ENCODE peak calls at places on chromosomes 13 and 19, in nine cellular contexts. T is activated CD4-positive, alpha-beta T cell treated with anti-CD3 and anti-CD28 coated beads for 4 hours; E is HEK293T; G is NCI-H510A treated with DMSO at 0.1 percent for 48 hours; N is stimulated activated CD8-positive, alpha-beta memory T cell treated with anti-CD3 and anti-CD28 coated beads, Interleukin-2, amount 100 ng/mL, for 48 hours; D is activated T-cell treated with anti-CD3 and anti-CD28 coated beads for 1 hour; R is brain microvascular endothelial cell; I is nucleus accumbens; A is HT1080. U is an unnamed sample.

GRCh38 chr13:50512602-50513527 is 330.6 kb downstream of the DLEU7 start:
- DNase-seq in D (peak; percentile 16), T (peak; percentile 29), G (peak; percentile 31), A (peak; percentile 37), N (peak; percentile 20), R (peak; percentile 45), I (no peak), E (peak; percentile 41), U (no peak)

GRCh38 chr13:80584785-80585184 is 243.9 kb upstream of the SPRY2 start:
- DNase-seq in I (no peak), R (no peak), D (no peak), T (no peak), N (no peak), G (no peak), E (no peak), A (no peak), U (no peak)

GRCh38 chr19:53554804-53555203 is 16.9 kb downstream of the ZNF331 start:
- DNase-seq in A (no peak), D (no peak), T (no peak), G (no peak), I (no peak), E (no peak), N (no peak), R (no peak), U (no peak)

GRCh38 chr19:13162749-13163608 is 12.8 kb downstream of the IER2 start:
- DNase-seq in A (peak; percentile 98), R (peak; percentile 96), G (peak; percentile 96), N (peak; percentile 88), D (peak; percentile 67), E (peak; percentile 91), T (peak; percentile 90), I (peak; percentile 71), U (peak; percentile 97)

GRCh38 chr19:13902993-13903555 is 2.8 kb downstream of the BRME1 start:
- DNase-seq in D (no peak), N (no peak), T (no peak), I (no peak), G (no peak), A (peak; percentile 48), E (no peak), R (no peak), U (peak; percentile 50)

GRCh38 chr13:81927347-81927746 is 1586.4 kb upstream of the SPRY2 start:
- DNase-seq in N (no peak), G (no peak), T (no peak), E (peak; percentile 28), I (no peak), R (no peak), A (peak; percentile 10), D (no peak), U (no peak)

GRCh38 chr13:113327766-113328391 is 30.8 kb downstream of the LAMP1 start:
- DNase-seq in D (no peak), N (no peak), R (no peak), I (no peak), G (no peak), A (no peak), E (no peak), T (no peak), U (no peak)

GRCh38 chr19:11982526-11982925 is 17.7 kb downstream of the ZNF763 start:
- DNase-seq in A (peak; percentile 31), D (no peak), G (no peak), N (no peak), E (no peak), I (no peak), T (no peak), R (peak; percentile 4), U (no peak)

GRCh38 chr13:29771247-29771646 is 79.2 kb downstream of the UBL3 start:
- DNase-seq in N (no peak), D (no peak), G (peak; percentile 18), I (no peak), R (no peak), T (no peak), E (no peak), A (peak; percentile 31), U (no peak)

GRCh38 chr19:39568604-39569003 is 28.6 kb upstream of the EID2 start:
- DNase-seq in A (peak; percentile 68), N (no peak), R (peak; percentile 24), E (no peak), G (no peak), I (no peak), T (no peak), D (no peak), U (peak; percentile 66)

GRCh38 chr13:110957181-110957884 is 42.5 kb upstream of the ANKRD10 start:
- DNase-seq in D (no peak), T (no peak), A (peak; percentile 39), I (no peak), G (no peak), E (no peak), R (no peak), N (no peak), U (no peak)

GRCh38 chr13:67966065-67966464 is 735.9 kb upstream of the PCDH9 start:
- DNase-seq in I (no peak), T (no peak), E (no peak), D (no peak), A (no peak), N (no peak), R (no peak), G (no peak), U (no peak)

GRCh38 chr19:42129399-42130253 is 2.6 kb downstream of the POU2F2 start:
- DNase-seq in G (no peak), E (no peak), A (no peak), R (no peak), T (no peak), I (peak; percentile 13), D (no peak), N (no peak), U (no peak)

GRCh38 chr13:89514534-89515312 is 1832.8 kb upstream of the MIR17HG start:
- DNase-seq in G (peak; percentile 63), A (peak; percentile 84), N (no peak), R (peak; percentile 1), E (no peak), D (no peak), I (no peak), T (no peak), U (peak; percentile 81)

GRCh38 chr19:48637948-48638830 is 1.0 kb upstream of the DBP start:
- DNase-seq in I (peak; percentile 83), T (peak; percentile 81), A (peak; percentile 74), N (no peak), E (peak; percentile 78), D (peak; percentile 71), G (peak; percentile 93), R (peak; percentile 83), U (peak; percentile 86)

GRCh38 chr19:7418575-7418974 is 69.8 kb downstream of the ARHGEF18 start:
- DNase-seq in N (no peak), R (no peak), E (no peak), G (peak; percentile 88), D (no peak), I (no peak), T (no peak), A (no peak), U (no peak)

GRCh38 chr13:51557875-51558604 is 26.2 kb upstream of the WDFY2 start:
- DNase-seq in D (no peak), N (no peak), I (no peak), T (no peak), E (no peak), R (peak; percentile 77), A (peak; percentile 83), G (no peak), U (no peak)

GRCh38 chr13:100439247-100439955 is 149.2 kb downstream of the GGACT start:
- DNase-seq in D (no peak), G (no peak), E (no peak), R (no peak), I (no peak), N (no peak), A (no peak), T (no peak), U (no peak)

GRCh38 chr13:27304099-27304498 is 33.5 kb downstream of the RASL11A start:
- DNase-seq in E (no peak), T (no peak), N (no peak), G (no peak), I (no peak), D (no peak), R (no peak), A (no peak), U (no peak)

GRCh38 chr19:19659646-19660245 is 3.7 kb downstream of the ATP13A1 start:
- DNase-seq in R (no peak), G (no peak), E (no peak), D (no peak), T (no peak), A (no peak), N (no peak), I (no peak), U (no peak)

GRCh38 chr19:5824791-5825577 is 14.5 kb downstream of the FUT6 start:
- DNase-seq in R (no peak), T (no peak), G (no peak), A (no peak), I (no peak), D (no peak), N (no peak), E (no peak), U (no peak)

GRCh38 chr13:48494874-48495273 is 38.0 kb downstream of the RCBTB2 start:
- DNase-seq in T (no peak), D (no peak), G (no peak), N (no peak), E (no peak), A (no peak), I (no peak), R (no peak), U (no peak)

GRCh38 chr13:32229443-32229842 is 85.7 kb downstream of the ZAR1L start:
- DNase-seq in N (no peak), I (no peak), A (no peak), D (no peak), E (no peak), G (peak; percentile 53), T (no peak), R (no peak), U (no peak)

GRCh38 chr19:48569814-48570213 is 17.8 kb downstream of the SULT2B1 start:
- DNase-seq in R (no peak), A (no peak), D (no peak), N (no peak), E (no peak), I (no peak), G (no peak), T (no peak), U (no peak)

U was measured in SW 1271.